ENCODE peak calls at places on chromosomes 6 and 20, in four cellular contexts. E is endodermal cell, G is hepatocyte, R is uterus. S is an unnamed sample.

GRCh38 chr20:3221398-3222226 is 12.3 kb downstream of the ITPA start:
- DNase-seq in E (no peak), G (no peak), R (no peak), S (no peak)

GRCh38 chr6:143270026-143270425 is 180.5 kb downstream of the ADAT2 start:
- DNase-seq in E (no peak), G (no peak), R (no peak), S (no peak)

GRCh38 chr6:138404666-138405337 is 779 bp downstream of the HEBP2 start:
- DNase-seq in E (peak), G (peak), R (peak), S (no peak)

GRCh38 chr6:79269877-79270276 is 35.4 kb upstream of the HMGN3 start:
- DNase-seq in E (no peak), G (peak), R (no peak), S (no peak)

GRCh38 chr6:100573169-100573568 is 108.4 kb upstream of the SIM1 start:
- DNase-seq in E (no peak), G (no peak), R (no peak), S (no peak)

GRCh38 chr6:50276771-50277261 is 227.1 kb upstream of the DEFB112 start:
- DNase-seq in E (no peak), G (no peak), R (no peak), S (no peak)

GRCh38 chr6:36200154-36200891 is 3.8 kb downstream of the BRPF3 start:
- DNase-seq in E (no peak), G (no peak), R (no peak), S (no peak)

GRCh38 chr20:23565503-23566056 is 2.7 kb downstream of the CST9L start:
- DNase-seq in E (peak), G (no peak), R (no peak), S (no peak)

GRCh38 chr20:48697845-48698491 is 129.8 kb downstream of the PREX1 start:
- DNase-seq in E (no peak), G (peak), R (no peak), S (peak)

GRCh38 chr6:90222008-90222407 is 74.6 kb downstream of the BACH2 start:
- DNase-seq in E (no peak), G (no peak), R (no peak), S (no peak)

GRCh38 chr20:59645761-59646171 is 41.4 kb downstream of the PHACTR3 start:
- DNase-seq in E (no peak), G (no peak), R (no peak), S (peak)

GRCh38 chr6:83055366-83055964 is 10.2 kb downstream of the UBE3D start:
- DNase-seq in E (peak), G (peak), R (peak), S (no peak)

GRCh38 chr6:157272866-157273755 is 50.2 kb downstream of the TMEM242 start:
- DNase-seq in E (peak), G (no peak), R (no peak), S (no peak)

GRCh38 chr20:43515628-43516027 is 8.1 kb downstream of the L3MBTL1 start:
- DNase-seq in E (no peak), G (no peak), R (no peak), S (peak)

GRCh38 chr20:3910868-3911267 is 21.7 kb downstream of the PANK2 start:
- DNase-seq in E (no peak), G (no peak), R (no peak), S (no peak)

GRCh38 chr6:39568896-39569295 is 156.3 kb downstream of the KIF6 start:
- DNase-seq in E (no peak), G (no peak), R (no peak), S (no peak)

GRCh38 chr20:41524980-41525613 is 93.1 kb downstream of the CHD6 start:
- DNase-seq in E (no peak), G (peak), R (peak), S (no peak)

GRCh38 chr6:138287144-138287955 is 69.1 kb upstream of the PBOV1 start:
- DNase-seq in E (peak), G (peak), R (no peak), S (no peak)

GRCh38 chr6:82270791-82271392 is 23.3 kb upstream of the IBTK start:
- DNase-seq in E (no peak), G (peak), R (no peak), S (no peak)

DNA sequence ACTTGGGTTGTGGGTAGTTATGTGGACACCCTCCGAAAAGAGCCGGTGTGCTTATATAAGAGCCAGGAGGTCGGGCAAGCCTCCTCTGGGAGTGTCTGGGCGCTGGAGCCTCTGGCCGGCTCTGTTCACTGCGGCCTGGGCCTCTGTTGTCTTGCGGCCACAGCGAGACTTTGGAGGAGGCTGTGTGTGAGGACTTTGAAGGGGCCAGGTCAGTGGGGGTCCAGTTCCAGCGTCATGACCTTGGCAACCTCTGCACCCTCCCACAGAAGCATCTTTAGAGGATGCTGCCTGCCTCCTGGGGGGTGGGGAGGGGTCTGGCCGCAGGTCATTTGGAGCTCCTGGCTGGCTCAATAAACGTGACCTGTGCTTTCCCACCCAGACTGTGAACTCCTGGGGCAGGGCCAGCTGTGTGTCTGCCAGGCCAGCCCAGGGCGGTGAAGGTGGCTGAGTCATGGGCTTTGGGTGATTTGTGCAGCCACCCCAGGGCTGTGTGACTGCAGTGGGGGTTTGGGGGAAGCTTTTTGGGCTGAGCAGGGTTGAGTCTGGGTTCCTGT is 1.2 kb downstream of the TCEA2 start:
- DNase-seq in E (no peak), G (no peak), R (no peak), S (no peak)
- H3K27ac ChIP-seq in E (no peak), G (peak), R (no peak), S (no peak)

DNA sequence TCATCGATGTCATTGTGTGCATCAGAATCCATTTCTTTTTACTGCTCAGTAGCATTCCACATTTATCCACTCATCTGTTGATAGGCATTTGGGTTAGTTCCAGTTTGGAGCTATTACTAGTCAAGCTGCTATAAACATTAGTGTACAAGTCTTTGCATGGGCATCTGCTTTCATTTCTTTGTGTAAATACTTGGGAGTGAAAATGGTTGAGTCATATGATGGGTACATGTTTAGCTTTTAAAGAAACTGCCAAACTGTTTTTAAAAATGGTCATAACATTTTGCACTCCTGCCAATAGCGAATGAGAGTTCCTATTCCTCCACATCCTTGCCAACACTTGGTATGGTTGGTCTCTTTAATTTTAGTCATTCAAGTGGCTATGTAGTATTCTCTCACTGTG is 21.2 kb upstream of the SLC22A2 start:
- DNase-seq in E (no peak), G (no peak), R (no peak), S (no peak)
- H3K27ac ChIP-seq in E (no peak), G (peak), R (no peak), S (no peak)

GRCh38 chr6:167116109-167116837 is 6.6 kb upstream of the CCR6 start:
- DNase-seq in E (no peak), G (peak), R (peak), S (no peak)
- H3K27ac ChIP-seq in E (no peak), G (no peak), R (peak), S (no peak)

DNA sequence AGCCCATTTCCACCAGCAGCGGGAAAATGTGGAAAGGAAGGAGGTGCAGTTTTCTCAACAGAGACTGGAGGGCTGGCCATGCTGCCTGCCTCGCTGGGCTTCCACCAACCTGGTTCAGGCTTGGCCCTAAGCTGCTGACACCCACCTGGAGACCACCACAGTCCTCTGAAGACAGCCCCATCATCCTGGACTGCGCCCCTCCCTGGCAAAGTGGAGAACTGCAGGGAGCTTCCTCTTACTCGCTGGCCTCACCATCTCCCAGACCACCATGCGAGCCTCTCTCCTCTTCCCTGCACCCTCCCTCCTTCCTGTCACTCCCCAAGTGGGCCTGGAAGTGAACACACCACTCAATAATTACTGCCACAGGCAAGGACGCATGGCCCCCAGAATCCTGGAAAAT is 71.5 kb downstream of the PSMG4 start:
- DNase-seq in E (peak), G (no peak), R (no peak), S (no peak)
- H3K27ac ChIP-seq in E (peak), G (no peak), R (peak), S (peak)

GRCh38 chr6:16437984-16438383 is 199.6 kb downstream of the GMPR start:
- DNase-seq in E (no peak), G (no peak), R (no peak), S (no peak)

GRCh38 chr6:16440656-16441212 is 202.3 kb downstream of the GMPR start:
- DNase-seq in E (no peak), G (no peak), R (no peak), S (no peak)

GRCh38 chr6:16441262-16441661 is 202.9 kb downstream of the GMPR start:
- DNase-seq in E (no peak), G (no peak), R (no peak), S (no peak)

GRCh38 chr6:16437095-16437494 is 198.7 kb downstream of the GMPR start:
- DNase-seq in E (no peak), G (no peak), R (no peak), S (no peak)

DNA sequence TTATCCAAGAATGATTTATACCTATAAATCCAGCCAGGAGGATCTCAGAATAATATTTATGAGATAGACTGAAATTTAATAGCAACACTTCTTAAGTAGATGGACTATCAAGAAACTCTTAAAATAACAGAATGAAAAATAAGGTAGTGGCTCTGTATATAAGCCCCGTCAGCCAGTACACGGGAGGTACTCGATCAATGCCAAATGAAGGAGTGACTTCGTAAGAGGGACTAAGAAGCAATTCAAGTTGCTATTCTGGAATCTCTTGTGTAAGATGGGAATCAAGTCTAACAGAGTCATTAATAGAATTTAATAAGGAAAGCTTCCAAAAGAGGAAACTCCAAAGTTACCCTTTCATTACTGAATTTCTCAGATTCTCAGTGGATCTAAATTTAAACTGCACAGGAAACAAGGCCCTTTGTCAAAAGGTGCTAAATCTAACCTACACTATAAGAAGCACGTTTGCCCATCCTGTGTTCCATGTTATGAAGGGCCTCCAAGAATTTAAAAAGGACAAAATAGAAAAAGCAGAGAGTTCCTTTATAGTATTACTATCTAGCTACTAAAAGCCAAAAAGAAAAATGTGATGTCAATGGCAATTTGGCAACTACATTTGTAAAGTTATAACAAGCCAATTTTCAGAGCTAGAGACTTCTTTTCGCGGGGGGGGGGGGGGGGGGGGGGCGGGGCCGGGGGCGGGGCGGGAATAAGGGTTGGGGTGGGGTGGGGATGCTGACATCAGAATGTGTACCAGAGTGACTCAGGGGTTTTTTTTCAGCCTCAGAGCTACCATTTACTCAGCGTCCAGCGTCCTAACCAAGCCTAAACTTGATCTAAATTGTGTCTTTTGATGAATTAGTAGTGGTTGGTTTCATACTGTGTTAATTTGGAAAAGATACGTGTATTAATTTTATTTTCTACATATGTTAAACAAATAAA is 200.6 kb downstream of the GMPR start:
- DNase-seq in E (no peak), G (no peak), R (peak), S (no peak)
- H3K27ac ChIP-seq in E (no peak), G (no peak), R (peak), S (no peak)

DNA sequence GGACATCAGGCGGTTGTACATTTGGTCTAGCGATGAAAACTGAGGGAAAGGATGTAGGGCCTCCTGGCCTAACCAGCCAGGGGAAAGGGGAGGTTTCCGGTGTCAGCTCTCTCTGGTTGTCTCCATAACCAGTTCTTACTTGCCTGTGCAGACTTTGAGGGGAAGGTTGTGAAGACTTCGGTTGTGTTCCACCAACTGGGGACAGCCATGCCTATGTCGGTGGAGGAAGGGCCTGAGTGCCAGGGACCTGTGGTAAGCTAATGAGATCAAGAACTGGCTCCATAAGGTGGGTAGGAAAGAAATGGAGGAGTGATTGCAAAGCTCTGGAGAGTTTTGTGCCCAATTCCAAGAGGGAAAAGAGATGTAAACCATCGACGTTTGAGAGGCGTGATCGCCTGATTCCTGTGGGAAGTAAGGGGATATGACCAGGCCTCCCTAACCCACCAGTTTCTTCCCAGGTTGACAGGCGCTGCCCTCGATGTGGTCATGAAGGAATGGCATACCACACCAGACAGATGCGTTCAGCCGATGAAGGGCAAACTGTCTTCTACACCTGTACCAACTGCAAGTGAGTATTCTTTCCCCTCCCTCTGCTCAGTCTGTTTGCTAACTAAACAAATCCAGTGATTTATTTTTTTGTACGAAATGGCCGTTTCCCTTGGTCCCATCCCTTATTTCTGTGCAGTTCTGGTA is 847 bp downstream of the POLR1H start:
- DNase-seq in E (no peak), G (peak), R (peak), S (no peak)
- H3K27ac ChIP-seq in E (no peak), G (peak), R (peak), S (peak)

DNA sequence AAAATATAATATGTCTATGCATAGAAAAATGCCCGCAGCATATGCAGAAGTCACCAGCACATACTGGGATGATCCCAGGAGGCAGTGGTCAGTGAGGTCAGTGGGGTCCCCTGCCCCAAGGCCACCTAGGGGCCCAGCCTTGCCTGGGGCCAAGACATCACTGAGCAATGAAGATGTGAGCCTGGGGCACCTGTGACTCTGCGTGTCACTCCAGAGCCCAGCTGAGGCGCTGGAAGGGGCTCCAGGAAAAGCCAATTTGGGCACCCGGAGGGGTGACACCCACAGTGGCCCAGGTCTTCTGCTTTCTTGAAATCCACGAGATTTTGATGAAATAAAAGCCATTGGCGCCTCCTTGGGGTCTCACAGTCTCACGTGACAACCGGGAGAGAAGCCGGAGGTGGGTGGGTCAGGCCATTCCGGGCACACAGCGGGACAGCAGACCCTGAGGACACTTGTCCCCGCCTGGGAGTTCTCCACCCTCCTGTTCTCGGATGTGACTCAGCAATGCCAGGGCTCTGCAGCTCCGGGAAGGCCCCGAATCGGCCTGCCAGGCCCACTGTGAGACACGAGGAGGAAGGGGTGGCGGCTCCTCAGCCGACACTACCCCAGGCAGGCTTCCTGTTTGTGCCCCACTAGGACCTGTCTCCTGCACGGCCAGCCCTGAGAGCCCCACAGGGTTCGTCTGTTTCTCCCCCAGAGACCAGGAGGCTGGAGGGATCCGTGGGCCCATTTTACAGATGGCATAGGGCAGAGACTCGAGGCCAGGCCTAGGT is 24.4 kb upstream of the SLCO4A1 start:
- DNase-seq in E (no peak), G (no peak), R (peak), S (no peak)
- H3K27ac ChIP-seq in E (no peak), G (no peak), R (peak), S (no peak)

S was measured in substantia nigra.